ENCODE peak calls at places on chromosomes 13 and 19, in six cellular contexts. U, Y, G, R, F and H are unnamed samples.

GRCh38 chr19:44752123-44752815 is 3.8 kb downstream of the BCL3 start:
- DNase-seq in Y (no peak), F (no peak), G (no peak), R (no peak), U (no peak), H (no peak)

GRCh38 chr19:17302391-17303166 is 646 bp downstream of the ABHD8 start:
- DNase-seq in F (no peak), Y (no peak), U (no peak), R (peak), G (peak), H (no peak)

GRCh38 chr19:19064811-19065745 is 1.3 kb downstream of the SLC25A42 start:
- DNase-seq in U (no peak), F (no peak), R (peak), G (peak), Y (no peak), H (no peak)

GRCh38 chr19:2578391-2578826 is 102.5 kb downstream of the GADD45B start:
- DNase-seq in R (peak), Y (peak), F (no peak), U (peak), G (peak), H (no peak)

GRCh38 chr19:35297515-35297848 is 5.5 kb downstream of the MAG start:
- DNase-seq in U (no peak), G (no peak), F (no peak), R (no peak), Y (no peak), H (no peak)

GRCh38 chr13:104837756-104838155 is 1697.7 kb downstream of the EFNB2 start:
- DNase-seq in Y (no peak), F (no peak), R (no peak), G (no peak), U (no peak), H (no peak)

GRCh38 chr19:3302755-3303154 is 63.6 kb upstream of the NFIC start:
- DNase-seq in R (no peak), G (no peak), F (no peak), Y (no peak), U (no peak), H (no peak)

GRCh38 chr13:30052127-30052526 is 201.7 kb upstream of the UBL3 start:
- DNase-seq in U (no peak), R (no peak), F (no peak), Y (no peak), G (no peak), H (no peak)

GRCh38 chr13:39565036-39565949 is 37.7 kb downstream of the LHFPL6 start:
- DNase-seq in Y (peak), R (no peak), U (peak), F (peak), G (no peak), H (peak)

GRCh38 chr19:48933382-48933932 is at the start of gene DHDH:
- DNase-seq in G (peak), Y (peak), F (peak), R (peak), U (peak), H (no peak)

GRCh38 chr19:38734426-38735256 is 9.6 kb downstream of the CAPN12 start:
- DNase-seq in U (peak), Y (no peak), F (no peak), R (no peak), G (peak), H (no peak)

GRCh38 chr13:26036383-26036782 is 15.4 kb downstream of the SHISA2 start:
- DNase-seq in G (no peak), F (no peak), U (no peak), Y (no peak), R (no peak), H (no peak)

GRCh38 chr13:23325191-23325590 is 108.3 kb downstream of the SACS start:
- DNase-seq in Y (no peak), G (no peak), R (no peak), U (no peak), F (no peak), H (no peak)

GRCh38 chr19:3006075-3006767 is 22.9 kb downstream of the TLE2 start:
- DNase-seq in Y (no peak), U (no peak), G (no peak), R (peak), F (peak), H (no peak)

GRCh38 chr13:75550159-75550567 is 572 bp downstream of the UCHL3 start:
- DNase-seq in U (peak), Y (peak), R (peak), F (peak), G (no peak), H (peak)

GRCh38 chr19:58059003-58059671 is at the start of gene ZNF135:
- DNase-seq in Y (peak), R (peak), U (peak), G (peak), F (peak), H (no peak)

GRCh38 chr13:42048625-42049453 is at the start of gene DGKH:
- DNase-seq in Y (peak), F (peak), U (peak), R (peak), G (peak), H (no peak)

GRCh38 chr13:90690458-90691063 is 656.9 kb upstream of the MIR17HG start:
- DNase-seq in R (no peak), Y (peak), F (no peak), G (no peak), U (peak), H (no peak)

GRCh38 chr19:52398091-52398461 is 427 bp downstream of the ZNF528 start:
- DNase-seq in R (peak), F (no peak), Y (peak), U (peak), G (no peak), H (no peak)

GRCh38 chr13:20492641-20493040 is 33.0 kb downstream of the CRYL1 start:
- DNase-seq in F (peak), R (no peak), G (no peak), U (peak), Y (peak), H (no peak)

GRCh38 chr13:40101708-40102359 is 446.4 kb downstream of the COG6 start:
- DNase-seq in Y (no peak), G (no peak), F (no peak), R (no peak), U (no peak), H (no peak)

GRCh38 chr13:108915095-108915633 is 285.8 kb downstream of the MYO16 start:
- DNase-seq in U (peak), R (peak), G (no peak), Y (peak), F (peak), H (peak)

GRCh38 chr19:3547301-3547731 is 8.3 kb downstream of the TEKTIP1 start:
- DNase-seq in Y (no peak), U (no peak), G (no peak), F (no peak), R (no peak), H (no peak)

GRCh38 chr13:53206455-53206854 is 177.8 kb downstream of the OLFM4 start:
- DNase-seq in F (no peak), U (no peak), R (no peak), Y (no peak), G (no peak), H (no peak)

GRCh38 chr13:110428281-110428680 is 121.2 kb downstream of the COL4A2 start:
- DNase-seq in Y (no peak), G (no peak), R (no peak), F (no peak), U (no peak), H (no peak)

GRCh38 chr19:11814707-11815050 is 606 bp downstream of the ZNF440 start:
- DNase-seq in Y (peak), F (no peak), U (peak), G (no peak), R (peak), H (no peak)

GRCh38 chr13:100633461-100633860 is 41.1 kb downstream of the TMTC4 start:
- DNase-seq in U (peak), R (no peak), F (no peak), Y (peak), G (no peak), H (no peak)

GRCh38 chr13:107743523-107743922 is 471.8 kb downstream of the LIG4 start:
- DNase-seq in U (no peak), Y (no peak), F (no peak), G (no peak), R (no peak), H (no peak)

GRCh38 chr13:41848435-41849255 is 112.3 kb downstream of the VWA8 start:
- DNase-seq in Y (peak), G (no peak), R (no peak), U (peak), F (no peak), H (no peak)

DNA sequence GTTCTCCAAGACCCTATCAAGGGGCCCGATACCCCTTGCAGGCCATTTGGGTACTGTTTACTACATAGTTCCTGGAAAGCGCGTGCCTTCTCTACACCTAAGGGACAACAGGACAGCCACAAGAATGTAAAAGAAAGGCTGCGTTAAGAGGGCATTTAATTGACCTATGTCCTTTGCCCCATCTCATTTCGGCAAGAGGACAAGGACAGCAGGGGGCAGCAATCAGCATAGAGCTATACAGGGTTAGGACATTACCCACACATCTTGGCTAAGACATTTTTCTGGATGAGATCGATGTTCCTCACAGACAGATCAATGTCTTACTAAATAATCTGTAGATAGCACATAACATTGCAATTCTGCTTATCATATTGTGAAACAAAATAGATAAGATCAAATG is 41.2 kb downstream of the FLT3 start:
- DNase-seq in Y (peak), F (peak), G (no peak), R (peak), U (peak), H (no peak)
- TF ChIP-seq CTCF in Y (peak), F (peak), G (no peak), R (peak), U (peak), H (peak)

DNA sequence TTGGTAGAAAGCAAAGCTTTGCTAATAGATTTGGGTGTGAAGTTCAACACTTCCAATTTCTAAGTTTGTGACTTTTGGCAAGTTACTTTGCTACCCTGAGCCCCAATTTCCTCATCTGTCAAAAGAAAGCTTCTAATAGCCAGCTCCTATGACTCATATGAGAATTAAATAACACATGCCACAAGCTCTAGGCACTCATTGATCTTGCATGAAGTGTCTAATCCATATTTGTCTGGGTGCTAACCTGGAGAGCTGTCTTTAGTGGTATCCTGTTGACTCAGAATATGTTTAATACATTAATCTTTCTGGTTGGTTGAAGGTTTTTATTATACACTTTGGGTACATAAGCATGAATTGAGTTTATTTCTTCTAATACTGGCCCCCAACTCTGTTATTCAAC is 188.8 kb downstream of the POSTN start:
- DNase-seq in R (no peak), G (no peak), F (no peak), Y (no peak), U (peak), H (no peak)
- H3K4me3 ChIP-seq in R (no peak), G (no peak), F (no peak), Y (no peak), U (no peak), H (no peak)

DNA sequence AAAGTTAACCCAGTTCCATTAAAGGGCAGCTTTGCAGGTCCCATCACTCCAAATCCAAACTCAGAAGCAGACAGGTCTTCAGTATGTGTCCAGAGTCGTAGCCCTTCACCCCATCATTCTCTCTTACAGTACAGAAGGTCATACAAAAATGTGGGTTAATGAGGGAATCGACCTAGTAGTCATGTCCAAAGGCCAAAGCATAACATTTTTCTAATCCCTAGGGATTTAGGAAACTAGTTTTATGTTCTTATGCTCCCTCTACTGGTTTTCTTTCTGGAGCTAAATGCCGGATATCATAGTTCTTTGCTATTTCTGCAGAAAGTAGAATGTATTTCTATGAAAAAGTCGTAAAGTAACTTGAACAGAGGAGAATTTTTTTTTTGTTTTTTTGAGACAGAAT is 72.2 kb downstream of the DHRS12 start:
- DNase-seq in U (peak), F (no peak), R (no peak), Y (no peak), G (no peak), H (peak)
- TF ChIP-seq CTCF in U (peak), F (peak), R (peak), Y (peak), G (peak), H (no peak)

GRCh38 chr19:33291623-33292534 is 10.5 kb downstream of the CEBPA start:
- DNase-seq in G (peak), R (no peak), U (no peak), Y (no peak), F (no peak), H (no peak)
- H3K4me3 ChIP-seq in G (no peak), R (no peak), U (no peak), Y (no peak), F (no peak), H (no peak)